ENCODE peak calls at places on chromosomes 7 and 10, in eight cellular contexts. One of them, this sample, is unnamed.

GRCh38 chr7:109246330-109247077 is 676.8 kb downstream of the DNAJB9 start:
- DNase-seq in uterus: no peak
- DNase-seq in left ventricle myocardium inferior: no peak
- DNase-seq in upper lobe of right lung: no peak
- DNase-seq in fibroblast of villous mesenchyme: no peak
- DNase-seq in HCT116: peak
- DNase-seq in A549: no peak
- DNase-seq in mucosa of descending colon: no peak
- DNase-seq in this sample: no peak

GRCh38 chr10:131419797-131420196 is 108.3 kb upstream of the TCERG1L start:
- DNase-seq in A549: no peak
- DNase-seq in mucosa of descending colon: no peak
- DNase-seq in HCT116: no peak
- DNase-seq in left ventricle myocardium inferior: no peak
- DNase-seq in fibroblast of villous mesenchyme: no peak
- DNase-seq in uterus: no peak
- DNase-seq in upper lobe of right lung: no peak
- DNase-seq in this sample: no peak

GRCh38 chr10:6068422-6068821 is 6.3 kb upstream of the IL2RA start:
- DNase-seq in upper lobe of right lung: no peak
- DNase-seq in mucosa of descending colon: no peak
- DNase-seq in fibroblast of villous mesenchyme: no peak
- DNase-seq in HCT116: no peak
- DNase-seq in uterus: no peak
- DNase-seq in left ventricle myocardium inferior: peak
- DNase-seq in A549: no peak
- DNase-seq in this sample: no peak

GRCh38 chr10:5527332-5528200 is 2.8 kb downstream of the CALML3 start:
- DNase-seq in fibroblast of villous mesenchyme: no peak
- DNase-seq in mucosa of descending colon: no peak
- DNase-seq in A549: no peak
- DNase-seq in uterus: no peak
- DNase-seq in upper lobe of right lung: peak
- DNase-seq in HCT116: no peak
- DNase-seq in left ventricle myocardium inferior: no peak
- DNase-seq in this sample: no peak

GRCh38 chr7:45082831-45083331 is 5.9 kb downstream of the NACAD start:
- DNase-seq in mucosa of descending colon: no peak
- DNase-seq in A549: no peak
- DNase-seq in upper lobe of right lung: peak
- DNase-seq in HCT116: no peak
- DNase-seq in left ventricle myocardium inferior: no peak
- DNase-seq in uterus: no peak
- DNase-seq in fibroblast of villous mesenchyme: no peak
- DNase-seq in this sample: no peak

GRCh38 chr7:98085674-98086073 is 21.0 kb upstream of the LMTK2 start:
- DNase-seq in uterus: no peak
- DNase-seq in A549: no peak
- DNase-seq in left ventricle myocardium inferior: no peak
- DNase-seq in mucosa of descending colon: peak
- DNase-seq in upper lobe of right lung: peak
- DNase-seq in fibroblast of villous mesenchyme: no peak
- DNase-seq in HCT116: no peak
- DNase-seq in this sample: no peak

GRCh38 chr10:129888784-129889616 is 75.1 kb downstream of the EBF3 start:
- DNase-seq in mucosa of descending colon: no peak
- DNase-seq in upper lobe of right lung: no peak
- DNase-seq in HCT116: no peak
- DNase-seq in fibroblast of villous mesenchyme: no peak
- DNase-seq in uterus: no peak
- DNase-seq in A549: peak
- DNase-seq in left ventricle myocardium inferior: peak
- DNase-seq in this sample: peak

GRCh38 chr7:157690058-157690832 is 353.4 kb downstream of the DNAJB6 start:
- DNase-seq in uterus: no peak
- DNase-seq in HCT116: no peak
- DNase-seq in left ventricle myocardium inferior: no peak
- DNase-seq in fibroblast of villous mesenchyme: no peak
- DNase-seq in upper lobe of right lung: peak
- DNase-seq in A549: no peak
- DNase-seq in mucosa of descending colon: no peak
- DNase-seq in this sample: no peak

DNA sequence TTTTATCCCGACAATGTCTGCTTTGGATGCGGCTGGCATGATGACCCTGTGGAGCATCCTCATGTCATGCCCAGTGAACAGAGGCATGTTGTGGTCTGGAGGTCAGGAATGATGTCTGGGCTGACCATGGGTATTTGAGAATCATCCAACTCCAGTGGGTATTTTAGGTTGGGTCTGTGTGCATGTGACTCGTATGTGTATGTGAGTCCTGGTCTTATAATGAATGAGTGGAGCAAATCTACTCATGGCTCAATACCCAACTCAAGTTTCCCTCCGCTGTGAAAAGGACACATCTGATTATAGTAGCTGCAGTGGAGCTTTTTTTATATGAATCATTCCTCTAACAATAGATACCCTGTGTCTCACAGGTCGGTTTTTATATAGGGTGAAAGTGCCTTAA is 213.5 kb downstream of the GALNT17 start:
- DNase-seq in mucosa of descending colon: no peak
- DNase-seq in upper lobe of right lung: no peak
- DNase-seq in A549: no peak
- DNase-seq in left ventricle myocardium inferior: no peak
- DNase-seq in HCT116: no peak
- DNase-seq in uterus: no peak
- DNase-seq in fibroblast of villous mesenchyme: no peak
- DNase-seq in this sample: no peak
- TF ChIP-seq CTCF in mucosa of descending colon: no peak
- TF ChIP-seq CTCF in upper lobe of right lung: no peak
- TF ChIP-seq CTCF in A549: no peak
- TF ChIP-seq CTCF in left ventricle myocardium inferior: no peak
- TF ChIP-seq CTCF in HCT116: no peak
- TF ChIP-seq CTCF in uterus: no peak
- TF ChIP-seq CTCF in fibroblast of villous mesenchyme: no peak
- TF ChIP-seq CTCF in this sample: no peak

DNA sequence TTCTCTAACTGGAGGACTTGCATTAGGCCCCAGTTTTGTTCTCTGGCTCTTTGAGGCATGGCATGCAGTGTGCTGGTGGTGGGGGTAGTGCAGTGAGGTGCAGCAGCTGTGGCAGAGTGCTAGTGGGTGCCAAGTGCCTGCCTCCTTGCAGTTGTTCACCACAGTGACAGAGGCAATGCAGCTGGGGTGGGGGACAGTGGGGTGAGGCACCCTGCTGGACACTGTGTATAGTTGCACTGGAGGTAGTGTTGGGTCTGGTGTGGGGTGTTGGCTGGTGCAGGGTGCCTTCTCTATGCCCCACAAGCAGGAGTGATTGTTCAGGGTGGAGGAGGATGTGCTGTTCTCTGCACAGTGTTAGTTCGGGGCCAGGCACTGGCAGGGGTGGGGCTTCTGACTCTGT is 21.7 kb upstream of the KEL start:
- DNase-seq in fibroblast of villous mesenchyme: no peak
- DNase-seq in A549: no peak
- DNase-seq in left ventricle myocardium inferior: no peak
- DNase-seq in mucosa of descending colon: no peak
- DNase-seq in upper lobe of right lung: no peak
- DNase-seq in HCT116: no peak
- DNase-seq in uterus: no peak
- DNase-seq in this sample: no peak
- TF ChIP-seq CTCF in fibroblast of villous mesenchyme: no peak
- TF ChIP-seq CTCF in A549: no peak
- TF ChIP-seq CTCF in left ventricle myocardium inferior: no peak
- TF ChIP-seq CTCF in mucosa of descending colon: no peak
- TF ChIP-seq CTCF in upper lobe of right lung: no peak
- TF ChIP-seq CTCF in HCT116: no peak
- TF ChIP-seq CTCF in uterus: no peak
- TF ChIP-seq CTCF in this sample: no peak

GRCh38 chr10:74151057-74151878 is at the start of gene ADK:
- DNase-seq in fibroblast of villous mesenchyme: peak
- DNase-seq in uterus: peak
- DNase-seq in upper lobe of right lung: peak
- DNase-seq in A549: peak
- DNase-seq in left ventricle myocardium inferior: peak
- DNase-seq in mucosa of descending colon: peak
- DNase-seq in HCT116: peak
- DNase-seq in this sample: peak
- TF ChIP-seq CTCF in fibroblast of villous mesenchyme: no peak
- TF ChIP-seq CTCF in uterus: peak
- TF ChIP-seq CTCF in upper lobe of right lung: peak
- TF ChIP-seq CTCF in A549: no peak
- TF ChIP-seq CTCF in left ventricle myocardium inferior: peak
- TF ChIP-seq CTCF in mucosa of descending colon: no peak
- TF ChIP-seq CTCF in HCT116: peak
- TF ChIP-seq CTCF in this sample: peak

GRCh38 chr10:88091490-88092061 is 228.2 kb downstream of the PTEN start:
- DNase-seq in mucosa of descending colon: peak
- DNase-seq in uterus: no peak
- DNase-seq in A549: no peak
- DNase-seq in HCT116: no peak
- DNase-seq in fibroblast of villous mesenchyme: peak
- DNase-seq in left ventricle myocardium inferior: no peak
- DNase-seq in upper lobe of right lung: no peak
- DNase-seq in this sample: peak
- TF ChIP-seq CTCF in mucosa of descending colon: no peak
- TF ChIP-seq CTCF in uterus: no peak
- TF ChIP-seq CTCF in A549: no peak
- TF ChIP-seq CTCF in HCT116: no peak
- TF ChIP-seq CTCF in fibroblast of villous mesenchyme: no peak
- TF ChIP-seq CTCF in left ventricle myocardium inferior: no peak
- TF ChIP-seq CTCF in upper lobe of right lung: no peak
- TF ChIP-seq CTCF in this sample: no peak

DNA sequence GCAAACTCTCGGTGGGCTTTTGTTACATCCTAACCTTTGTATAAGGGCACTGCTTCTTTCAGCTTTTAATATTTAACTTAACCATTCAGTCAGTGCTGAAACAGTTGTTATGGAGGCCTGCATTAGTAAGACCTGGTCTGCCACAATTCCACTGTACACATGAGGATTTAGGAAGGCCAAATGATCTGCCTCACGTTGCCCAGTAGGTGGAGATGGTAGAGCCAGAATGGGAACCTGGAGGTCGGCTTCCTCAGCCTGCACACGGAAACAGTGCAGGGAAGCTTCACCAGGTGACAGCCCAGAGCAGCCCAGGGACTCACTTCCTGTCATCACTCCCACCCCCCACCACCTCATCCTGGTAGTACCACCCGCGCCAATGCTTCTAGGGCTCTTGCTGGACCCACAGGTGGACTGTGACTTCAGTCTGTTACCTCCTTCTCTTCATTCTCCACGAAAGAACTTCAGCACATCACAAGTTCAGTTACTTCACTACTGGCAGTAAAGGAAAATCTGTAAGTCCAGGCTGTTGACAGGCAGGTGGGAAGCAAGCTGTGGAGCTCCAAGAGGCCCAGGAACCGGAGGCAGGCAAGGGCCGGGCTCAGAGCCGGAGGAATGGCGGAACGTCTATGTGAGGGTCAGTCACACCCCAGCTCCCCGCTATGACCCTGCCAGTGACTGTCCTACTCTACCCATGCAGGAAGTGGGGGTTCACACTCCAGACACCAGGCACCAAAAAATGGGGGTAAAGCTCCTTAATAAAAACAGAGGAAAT is 480.3 kb upstream of the C7orf33 start:
- DNase-seq in A549: no peak
- DNase-seq in upper lobe of right lung: no peak
- DNase-seq in left ventricle myocardium inferior: no peak
- DNase-seq in mucosa of descending colon: no peak
- DNase-seq in fibroblast of villous mesenchyme: no peak
- DNase-seq in uterus: no peak
- DNase-seq in HCT116: no peak
- DNase-seq in this sample: no peak
- TF ChIP-seq CTCF in A549: no peak
- TF ChIP-seq CTCF in upper lobe of right lung: peak
- TF ChIP-seq CTCF in left ventricle myocardium inferior: peak
- TF ChIP-seq CTCF in mucosa of descending colon: no peak
- TF ChIP-seq CTCF in fibroblast of villous mesenchyme: no peak
- TF ChIP-seq CTCF in uterus: no peak
- TF ChIP-seq CTCF in HCT116: no peak
- TF ChIP-seq CTCF in this sample: no peak

DNA sequence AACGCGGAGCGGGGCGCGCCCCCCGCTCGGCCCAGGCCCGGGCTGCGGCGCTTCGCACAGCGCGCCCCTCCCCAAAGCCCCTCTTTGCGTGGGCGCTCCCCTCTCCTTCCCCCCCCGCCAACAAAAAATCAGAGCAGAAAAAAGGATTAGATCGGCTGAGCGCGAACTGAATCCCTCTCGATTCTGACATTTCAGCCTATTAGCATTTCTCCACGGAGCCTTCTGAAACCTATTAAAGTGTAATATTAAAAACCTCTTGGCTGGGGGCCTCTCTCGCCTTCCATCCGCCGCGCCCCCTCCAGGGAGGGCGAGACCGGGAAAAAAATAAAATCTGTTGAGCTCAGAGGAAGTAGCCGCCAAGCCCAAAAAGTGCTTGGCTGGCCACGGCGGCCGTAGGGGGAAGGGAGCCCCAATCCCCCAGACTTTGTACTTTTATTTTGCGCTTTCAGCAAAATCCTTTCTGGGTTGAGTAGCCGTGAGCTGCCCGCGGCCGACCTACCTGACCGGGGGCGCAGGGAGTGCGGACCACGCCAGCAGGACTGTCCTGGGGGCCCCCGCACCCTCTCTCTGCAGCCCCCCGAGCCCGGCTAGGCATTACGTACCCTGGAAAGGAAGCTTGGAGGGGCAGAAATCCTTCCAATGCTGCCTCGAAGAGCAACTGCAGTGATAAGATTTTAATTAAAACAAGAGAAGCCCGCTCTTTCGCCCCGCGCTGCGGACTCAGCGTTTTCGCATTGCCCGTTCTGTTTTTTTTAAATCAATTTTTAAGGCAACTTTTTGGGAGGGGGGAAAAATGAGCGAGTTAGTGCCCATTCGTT is 1.3 kb upstream of the TNRC18 start:
- DNase-seq in fibroblast of villous mesenchyme: peak
- DNase-seq in uterus: peak
- DNase-seq in mucosa of descending colon: peak
- DNase-seq in HCT116: no peak
- DNase-seq in upper lobe of right lung: peak
- DNase-seq in left ventricle myocardium inferior: peak
- DNase-seq in A549: no peak
- DNase-seq in this sample: no peak
- TF ChIP-seq CTCF in fibroblast of villous mesenchyme: no peak
- TF ChIP-seq CTCF in uterus: no peak
- TF ChIP-seq CTCF in mucosa of descending colon: no peak
- TF ChIP-seq CTCF in HCT116: no peak
- TF ChIP-seq CTCF in upper lobe of right lung: peak
- TF ChIP-seq CTCF in left ventricle myocardium inferior: no peak
- TF ChIP-seq CTCF in A549: no peak
- TF ChIP-seq CTCF in this sample: no peak

This sample was measured in GM13977.